ENCODE peak calls at places on chromosomes 12 and 14, in five cellular contexts. B is G401; K is A172; T is GM13976; U is stimulated activated CD8-positive, alpha-beta memory T cell treated with anti-CD3 and anti-CD28 coated beads, Interleukin-7, amount 100 ng/mL, for 24 hours. D is an unnamed sample.
A peak's percentile ranks its signal among the peaks of the same experiment; 100 is the strongest.

GRCh38 chr14:29637406-29637805 is 290.2 kb downstream of the PRKD1 start:
- DNase-seq in U (no peak), B (peak; percentile 37), T (no peak), K (no peak), D (peak; percentile 53)

GRCh38 chr12:108833757-108834472 is 23.5 kb downstream of the SSH1 start:
- DNase-seq in B (peak; percentile 69), T (no peak), U (no peak), K (peak; percentile 31), D (peak; percentile 90)

GRCh38 chr12:98733667-98734350 is 88.7 kb downstream of the APAF1 start:
- DNase-seq in T (no peak), K (no peak), B (no peak), U (no peak), D (no peak)

GRCh38 chr12:85872497-85873091 is 1.5 kb upstream of the NTS start:
- DNase-seq in U (no peak), T (peak; percentile 26), K (peak; percentile 45), B (peak; percentile 85), D (no peak)

GRCh38 chr12:4353785-4354208 is 25.7 kb downstream of the FGF23 start:
- DNase-seq in B (peak; percentile 9), T (no peak), U (no peak), K (no peak), D (no peak)

GRCh38 chr14:83873626-83874025 is 1656.3 kb upstream of the FLRT2 start:
- DNase-seq in U (no peak), K (no peak), T (no peak), B (no peak), D (no peak)

GRCh38 chr12:56699020-56699661 is 11.1 kb upstream of the PTGES3 start:
- DNase-seq in B (no peak), T (no peak), K (no peak), U (no peak), D (no peak)

GRCh38 chr12:22334696-22335290 is at the start of gene ST8SIA1:
- DNase-seq in T (peak; percentile 60), U (peak; percentile 24), K (peak; percentile 13), B (peak; percentile 81), D (peak; percentile 81)

GRCh38 chr12:65534105-65534841 is 255.8 kb downstream of the MSRB3 start:
- DNase-seq in U (no peak), B (peak; percentile 66), K (peak; percentile 51), T (no peak), D (no peak)

GRCh38 chr12:80230068-80230467 is 130.7 kb downstream of the OTOGL start:
- DNase-seq in T (no peak), K (peak; percentile 21), B (peak; percentile 70), U (no peak), D (peak; percentile 32)

GRCh38 chr12:60693019-60693626 is 1097.3 kb downstream of the SLC16A7 start:
- DNase-seq in K (no peak), B (no peak), U (no peak), T (no peak), D (no peak)

GRCh38 chr12:124456652-124457152 is 110.7 kb downstream of the NCOR2 start:
- DNase-seq in K (no peak), U (no peak), B (no peak), T (peak; percentile 82), D (peak; percentile 82)

GRCh38 chr12:106978035-106978800 is 8.7 kb downstream of the MTERF2 start:
- DNase-seq in U (no peak), B (peak; percentile 70), T (no peak), K (peak; percentile 50), D (peak; percentile 89)

GRCh38 chr12:3135522-3136461 is 58.6 kb downstream of the TSPAN9 start:
- DNase-seq in U (no peak), K (peak; percentile 54), T (peak; percentile 89), B (peak; percentile 95), D (no peak)

GRCh38 chr12:63276537-63277365 is 125.8 kb upstream of the AVPR1A start:
- DNase-seq in K (peak; percentile 30), T (peak; percentile 4), B (peak; percentile 18), U (no peak), D (no peak)

GRCh38 chr12:124694250-124694649 is 126.8 kb upstream of the NCOR2 start:
- DNase-seq in K (no peak), U (no peak), T (peak; percentile 58), B (no peak), D (peak; percentile 25)

GRCh38 chr14:81269100-81269978 is 48.6 kb upstream of the GTF2A1 start:
- DNase-seq in T (peak; percentile 76), K (peak; percentile 62), U (no peak), B (peak; percentile 63), D (no peak)

GRCh38 chr14:75989134-75989533 is 3.6 kb downstream of the IFT43 start:
- DNase-seq in U (no peak), B (no peak), K (peak; percentile 11), T (no peak), D (no peak)

GRCh38 chr14:36556811-36557433 is 25.5 kb downstream of the NKX2-8 start:
- DNase-seq in B (peak; percentile 33), T (peak; percentile 41), K (no peak), U (peak; percentile 9), D (no peak)

GRCh38 chr14:78530078-78530477 is 359.9 kb downstream of the NRXN3 start:
- DNase-seq in U (no peak), T (peak; percentile 10), K (no peak), B (no peak), D (no peak)

GRCh38 chr14:91985008-91985407 is 37.5 kb upstream of the FBLN5 start:
- DNase-seq in T (no peak), K (peak; percentile 23), U (no peak), B (no peak), D (no peak)

GRCh38 chr12:100576311-100577036 is 3.0 kb downstream of the GAS2L3 start:
- DNase-seq in U (no peak), B (no peak), K (peak; percentile 80), T (no peak), D (no peak)

GRCh38 chr14:38867561-38868150 is 235.4 kb downstream of the SEC23A start:
- DNase-seq in K (peak; percentile 59), T (peak; percentile 28), B (peak; percentile 60), U (peak; percentile 8), D (peak; percentile 61)

GRCh38 chr14:59359451-59360124 is 105.6 kb downstream of the GPR135 start:
- DNase-seq in T (no peak), B (no peak), U (no peak), K (no peak), D (no peak)